ENCODE peak calls at places on chromosome 15, in seven cellular contexts. One of them, this sample, is unnamed. For H3K9me3, the result is how much of the 10 kb centered on the place peaks cover.

GRCh38 chr15:78101423-78102105 is 9.2 kb downstream of the SH2D7 start:
- DNase-seq in K562: no peak
- DNase-seq in mammary epithelial cell: no peak
- DNase-seq in neural progenitor cell: no peak
- DNase-seq in keratinocyte: no peak
- DNase-seq in IMR-90: no peak
- DNase-seq in PC-3: peak
- DNase-seq in this sample: no peak

GRCh38 chr15:82568986-82569385 is 28.7 kb upstream of the RPS17 start:
- DNase-seq in IMR-90: no peak
- DNase-seq in PC-3: no peak
- DNase-seq in K562: no peak
- DNase-seq in neural progenitor cell: no peak
- DNase-seq in mammary epithelial cell: no peak
- DNase-seq in keratinocyte: no peak
- DNase-seq in this sample: no peak

GRCh38 chr15:62324382-62324781 is 159.3 kb upstream of the C2CD4B start:
- DNase-seq in keratinocyte: no peak
- DNase-seq in IMR-90: no peak
- DNase-seq in mammary epithelial cell: no peak
- DNase-seq in PC-3: no peak
- DNase-seq in neural progenitor cell: no peak
- DNase-seq in K562: no peak
- DNase-seq in this sample: no peak

GRCh38 chr15:58440922-58441321 is 9.1 kb downstream of the LIPC start:
- DNase-seq in K562: peak
- DNase-seq in keratinocyte: peak
- DNase-seq in PC-3: peak
- DNase-seq in mammary epithelial cell: peak
- DNase-seq in IMR-90: no peak
- DNase-seq in neural progenitor cell: no peak
- DNase-seq in this sample: no peak

GRCh38 chr15:97156739-97157265 is 803.7 kb upstream of the ARRDC4 start:
- DNase-seq in IMR-90: no peak
- DNase-seq in neural progenitor cell: no peak
- DNase-seq in K562: no peak
- DNase-seq in mammary epithelial cell: no peak
- DNase-seq in keratinocyte: no peak
- DNase-seq in PC-3: no peak
- DNase-seq in this sample: no peak

GRCh38 chr15:63891079-63891762 is 57.5 kb upstream of the HERC1 start:
- DNase-seq in K562: peak
- DNase-seq in PC-3: peak
- DNase-seq in IMR-90: peak
- DNase-seq in keratinocyte: no peak
- DNase-seq in mammary epithelial cell: peak
- DNase-seq in neural progenitor cell: peak
- DNase-seq in this sample: peak

GRCh38 chr15:48385431-48385830 is 54.2 kb downstream of the DUT start:
- DNase-seq in K562: no peak
- DNase-seq in mammary epithelial cell: no peak
- DNase-seq in neural progenitor cell: no peak
- DNase-seq in PC-3: no peak
- DNase-seq in keratinocyte: no peak
- DNase-seq in IMR-90: peak
- DNase-seq in this sample: peak

GRCh38 chr15:74531144-74531811 is 9.7 kb upstream of the ARID3B start:
- DNase-seq in IMR-90: peak
- DNase-seq in mammary epithelial cell: peak
- DNase-seq in PC-3: peak
- DNase-seq in keratinocyte: no peak
- DNase-seq in neural progenitor cell: peak
- DNase-seq in K562: peak
- DNase-seq in this sample: peak

GRCh38 chr15:61169275-61169903 is 59.7 kb downstream of the RORA start:
- DNase-seq in keratinocyte: no peak
- DNase-seq in mammary epithelial cell: no peak
- DNase-seq in PC-3: no peak
- DNase-seq in neural progenitor cell: no peak
- DNase-seq in K562: no peak
- DNase-seq in IMR-90: no peak
- DNase-seq in this sample: no peak

GRCh38 chr15:25465835-25466234 is 27.0 kb upstream of the UBE3A start:
- DNase-seq in neural progenitor cell: no peak
- DNase-seq in keratinocyte: no peak
- DNase-seq in IMR-90: no peak
- DNase-seq in K562: no peak
- DNase-seq in mammary epithelial cell: no peak
- DNase-seq in PC-3: no peak
- DNase-seq in this sample: no peak

GRCh38 chr15:78913012-78913411 is 31.8 kb downstream of the CTSH start:
- DNase-seq in IMR-90: no peak
- DNase-seq in mammary epithelial cell: no peak
- DNase-seq in K562: no peak
- DNase-seq in PC-3: no peak
- DNase-seq in keratinocyte: no peak
- DNase-seq in neural progenitor cell: no peak
- DNase-seq in this sample: no peak

GRCh38 chr15:98901438-98901837 is 106.2 kb downstream of the PGPEP1L start:
- DNase-seq in IMR-90: no peak
- DNase-seq in neural progenitor cell: no peak
- DNase-seq in PC-3: no peak
- DNase-seq in mammary epithelial cell: peak
- DNase-seq in keratinocyte: no peak
- DNase-seq in K562: no peak
- DNase-seq in this sample: no peak

GRCh38 chr15:41810651-41811431 is 17.1 kb upstream of the JMJD7 start:
- DNase-seq in IMR-90: no peak
- DNase-seq in neural progenitor cell: no peak
- DNase-seq in mammary epithelial cell: no peak
- DNase-seq in PC-3: no peak
- DNase-seq in K562: no peak
- DNase-seq in keratinocyte: no peak
- DNase-seq in this sample: no peak

GRCh38 chr15:58770519-58770856 is 614 bp upstream of the MINDY2 start:
- DNase-seq in neural progenitor cell: no peak
- DNase-seq in mammary epithelial cell: no peak
- DNase-seq in PC-3: peak
- DNase-seq in K562: peak
- DNase-seq in IMR-90: peak
- DNase-seq in keratinocyte: no peak
- DNase-seq in this sample: no peak

GRCh38 chr15:60528530-60528929 is 49.6 kb upstream of the ICE2 start:
- DNase-seq in IMR-90: peak
- DNase-seq in neural progenitor cell: no peak
- DNase-seq in mammary epithelial cell: peak
- DNase-seq in PC-3: peak
- DNase-seq in K562: no peak
- DNase-seq in keratinocyte: no peak
- DNase-seq in this sample: no peak

GRCh38 chr15:94584833-94585244 is 353.5 kb downstream of the MCTP2 start:
- DNase-seq in IMR-90: no peak
- DNase-seq in PC-3: no peak
- DNase-seq in mammary epithelial cell: peak
- DNase-seq in K562: no peak
- DNase-seq in neural progenitor cell: no peak
- DNase-seq in keratinocyte: no peak
- DNase-seq in this sample: no peak

GRCh38 chr15:64906402-64906801 is 5.3 kb upstream of the ANKDD1A start:
- DNase-seq in keratinocyte: no peak
- DNase-seq in mammary epithelial cell: no peak
- DNase-seq in IMR-90: no peak
- DNase-seq in K562: no peak
- DNase-seq in PC-3: no peak
- DNase-seq in neural progenitor cell: no peak
- DNase-seq in this sample: no peak

GRCh38 chr15:51621917-51622268 is 678 bp downstream of the DMXL2 start:
- DNase-seq in mammary epithelial cell: peak
- DNase-seq in PC-3: peak
- DNase-seq in IMR-90: peak
- DNase-seq in keratinocyte: no peak
- DNase-seq in K562: peak
- DNase-seq in neural progenitor cell: peak
- DNase-seq in this sample: peak

GRCh38 chr15:45646220-45646619 is 11.4 kb downstream of the SQOR start:
- DNase-seq in IMR-90: peak
- DNase-seq in mammary epithelial cell: no peak
- DNase-seq in K562: no peak
- DNase-seq in PC-3: peak
- DNase-seq in keratinocyte: no peak
- DNase-seq in neural progenitor cell: no peak
- DNase-seq in this sample: peak

GRCh38 chr15:60682115-60682514 is 203.2 kb upstream of the ICE2 start:
- DNase-seq in PC-3: no peak
- DNase-seq in K562: no peak
- DNase-seq in mammary epithelial cell: no peak
- DNase-seq in keratinocyte: no peak
- DNase-seq in neural progenitor cell: no peak
- DNase-seq in IMR-90: peak
- DNase-seq in this sample: peak

GRCh38 chr15:74385442-74386132 is 18.1 kb upstream of the CYP11A1 start:
- DNase-seq in K562: no peak
- DNase-seq in keratinocyte: no peak
- DNase-seq in IMR-90: no peak
- DNase-seq in PC-3: no peak
- DNase-seq in neural progenitor cell: no peak
- DNase-seq in mammary epithelial cell: no peak
- DNase-seq in this sample: no peak

GRCh38 chr15:78449220-78449999 is 11.4 kb downstream of the IREB2 start:
- DNase-seq in IMR-90: no peak
- DNase-seq in keratinocyte: no peak
- DNase-seq in neural progenitor cell: no peak
- DNase-seq in mammary epithelial cell: peak
- DNase-seq in PC-3: no peak
- DNase-seq in K562: no peak
- DNase-seq in this sample: no peak

GRCh38 chr15:98721166-98721565 is 72.8 kb downstream of the IGF1R start:
- DNase-seq in neural progenitor cell: no peak
- DNase-seq in mammary epithelial cell: no peak
- DNase-seq in PC-3: no peak
- DNase-seq in K562: no peak
- DNase-seq in keratinocyte: no peak
- DNase-seq in IMR-90: peak
- DNase-seq in this sample: no peak

GRCh38 chr15:91422704-91423254 is 322.7 kb downstream of the SV2B start:
- DNase-seq in PC-3: no peak
- DNase-seq in keratinocyte: no peak
- DNase-seq in mammary epithelial cell: no peak
- DNase-seq in K562: no peak
- DNase-seq in neural progenitor cell: no peak
- DNase-seq in IMR-90: no peak
- DNase-seq in this sample: no peak

GRCh38 chr15:96264801-96265515 is 65.5 kb upstream of the NR2F2 start:
- DNase-seq in mammary epithelial cell: peak
- DNase-seq in IMR-90: peak
- DNase-seq in PC-3: peak
- DNase-seq in keratinocyte: no peak
- DNase-seq in neural progenitor cell: no peak
- DNase-seq in K562: peak
- DNase-seq in this sample: peak

GRCh38 chr15:72685301-72685924 is 569 bp downstream of the HIGD2B start:
- DNase-seq in IMR-90: peak
- DNase-seq in keratinocyte: no peak
- DNase-seq in PC-3: no peak
- DNase-seq in neural progenitor cell: peak
- DNase-seq in K562: no peak
- DNase-seq in mammary epithelial cell: no peak
- DNase-seq in this sample: no peak
- H3K4me3 ChIP-seq in IMR-90: peak
- H3K4me3 ChIP-seq in keratinocyte: peak
- H3K4me3 ChIP-seq in PC-3: peak
- H3K4me3 ChIP-seq in neural progenitor cell: peak
- H3K4me3 ChIP-seq in K562: peak
- H3K4me3 ChIP-seq in mammary epithelial cell: peak
- H3K4me3 ChIP-seq in this sample: peak

DNA sequence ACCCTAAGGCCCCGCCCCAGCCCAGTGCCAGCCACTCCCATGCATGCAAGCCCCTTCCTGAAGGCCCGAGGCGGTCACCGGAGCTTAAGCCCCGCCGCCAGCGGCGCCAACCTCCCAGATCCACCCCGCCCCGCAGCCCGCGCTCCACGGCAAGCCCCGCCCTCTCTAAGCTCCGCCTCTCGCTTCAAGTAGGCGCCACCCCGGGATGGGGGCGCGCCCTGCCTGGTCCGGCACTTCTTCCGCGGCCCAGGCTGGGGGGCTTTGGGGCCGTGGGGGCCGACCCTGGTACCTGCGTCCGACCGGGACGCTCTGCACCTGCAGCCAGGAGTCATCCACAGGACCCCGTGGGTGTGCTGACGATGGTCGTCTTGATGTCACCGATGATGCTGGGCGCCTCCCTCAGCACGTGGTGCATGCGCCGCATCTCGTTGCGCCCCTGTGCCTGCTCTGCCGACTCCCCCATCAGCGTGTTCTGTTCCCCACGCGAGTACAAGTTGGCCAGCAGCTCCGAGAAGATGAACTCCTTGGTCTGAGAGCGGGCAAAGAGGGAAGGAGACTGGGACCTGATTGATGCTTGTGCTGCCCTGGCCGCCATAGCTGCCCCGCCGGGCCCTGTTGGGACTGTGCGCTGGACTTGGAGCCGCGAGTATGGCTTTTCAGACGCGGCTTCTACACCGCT is 26.1 kb upstream of the CSPG4 start:
- DNase-seq in neural progenitor cell: peak
- DNase-seq in keratinocyte: peak
- DNase-seq in K562: peak
- DNase-seq in mammary epithelial cell: peak
- DNase-seq in PC-3: peak
- DNase-seq in IMR-90: peak
- DNase-seq in this sample: peak
- H3K9me3 ChIP-seq in neural progenitor cell: under half
- H3K9me3 ChIP-seq in keratinocyte: under half
- H3K9me3 ChIP-seq in K562: under half
- H3K9me3 ChIP-seq in mammary epithelial cell: under half
- H3K9me3 ChIP-seq in PC-3: under half
- H3K9me3 ChIP-seq in IMR-90: under half
- H3K9me3 ChIP-seq in this sample: under half

GRCh38 chr15:39580117-39580629 is 706 bp upstream of the THBS1 start:
- DNase-seq in keratinocyte: peak
- DNase-seq in mammary epithelial cell: peak
- DNase-seq in IMR-90: peak
- DNase-seq in PC-3: peak
- DNase-seq in K562: peak
- DNase-seq in neural progenitor cell: peak
- DNase-seq in this sample: peak
- H3K9ac ChIP-seq in keratinocyte: peak
- H3K9ac ChIP-seq in mammary epithelial cell: peak
- H3K9ac ChIP-seq in IMR-90: peak
- H3K9ac ChIP-seq in PC-3: peak
- H3K9ac ChIP-seq in K562: no peak
- H3K9ac ChIP-seq in neural progenitor cell: no peak
- H3K9ac ChIP-seq in this sample: peak

DNA sequence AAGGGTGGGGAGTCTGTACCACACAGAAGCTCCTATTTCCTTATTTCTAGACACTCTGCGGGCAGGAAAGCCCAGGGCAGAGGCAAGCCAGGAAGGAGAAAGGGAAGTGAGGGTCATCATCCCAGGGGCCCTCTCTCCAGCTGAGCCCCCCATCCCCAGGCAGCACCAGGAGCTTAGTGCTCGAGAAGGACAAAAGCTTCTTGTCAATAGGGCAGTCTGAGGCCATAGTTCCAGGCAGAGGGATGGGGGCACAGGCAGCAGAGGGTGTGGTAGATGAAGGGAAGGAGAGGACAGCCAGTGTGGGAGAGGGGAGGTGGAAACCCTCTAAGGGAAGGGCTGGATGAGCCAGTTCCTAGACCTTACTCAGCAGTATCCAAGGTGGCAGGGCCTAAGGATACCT is 2.7 kb downstream of the MAP1A start:
- DNase-seq in IMR-90: no peak
- DNase-seq in mammary epithelial cell: no peak
- DNase-seq in K562: peak
- DNase-seq in neural progenitor cell: no peak
- DNase-seq in keratinocyte: no peak
- DNase-seq in PC-3: no peak
- DNase-seq in this sample: no peak
- H3K4me3 ChIP-seq in IMR-90: no peak
- H3K4me3 ChIP-seq in mammary epithelial cell: no peak
- H3K4me3 ChIP-seq in K562: no peak
- H3K4me3 ChIP-seq in neural progenitor cell: no peak
- H3K4me3 ChIP-seq in keratinocyte: no peak
- H3K4me3 ChIP-seq in PC-3: no peak
- H3K4me3 ChIP-seq in this sample: no peak